ENCODE peak calls at places on chromosomes 4 and X, in six cellular contexts. Z is SK-N-SH, C is H1, X is K562, M is GM12878, L is HepG2. K is an unnamed sample.
A peak's percentile ranks its signal among the peaks of the same experiment; 100 is the strongest.

GRCh38 chr4:71711985-71712348 is 71.9 kb downstream of the GC start:
- DNase-seq in Z (no peak), C (no peak), X (no peak), M (no peak), L (no peak), K (no peak)

GRCh38 chrX:905828-906566 is 275.4 kb downstream of the SHOX start:
- DNase-seq in Z (no peak), C (no peak), X (no peak), M (no peak), L (no peak), K (no peak)

GRCh38 chr4:38132140-38132673 is 172.0 kb downstream of the PTTG2 start:
- DNase-seq in Z (peak; percentile 49), C (no peak), X (no peak), M (peak; percentile 100), L (no peak), K (no peak)

GRCh38 chrX:56764975-56765791 is 36.1 kb downstream of the NBDY start:
- DNase-seq in Z (no peak), C (peak; percentile 16), X (no peak), M (no peak), L (no peak), K (peak; percentile 21)

GRCh38 chr4:14749910-14750309 is 252.4 kb upstream of the CPEB2 start:
- DNase-seq in Z (peak; percentile 8), C (no peak), X (peak; percentile 6), M (no peak), L (no peak), K (peak; percentile 22)

GRCh38 chr4:37467824-37468223 is 218.4 kb downstream of the RELL1 start:
- DNase-seq in Z (no peak), C (no peak), X (no peak), M (no peak), L (no peak), K (no peak)

GRCh38 chr4:10180603-10180926 is 64.0 kb upstream of the WDR1 start:
- DNase-seq in Z (no peak), C (no peak), X (peak; percentile 66), M (no peak), L (no peak), K (no peak)

GRCh38 chr4:12968345-12968744 is 515.8 kb downstream of the RAB28 start:
- DNase-seq in Z (no peak), C (no peak), X (no peak), M (no peak), L (no peak), K (no peak)

GRCh38 chr4:107997794-107998193 is 8.1 kb downstream of the HADH start:
- DNase-seq in Z (no peak), C (no peak), X (no peak), M (no peak), L (no peak), K (no peak)

GRCh38 chr4:184003433-184003832 is 98.3 kb downstream of the STOX2 start:
- DNase-seq in Z (no peak), C (no peak), X (no peak), M (no peak), L (no peak), K (no peak)

GRCh38 chrX:32185160-32185559 is 1026.2 kb downstream of the DMD start:
- DNase-seq in Z (peak; percentile 9), C (no peak), X (no peak), M (no peak), L (no peak), K (no peak)

GRCh38 chr4:25666031-25666630 is 10.5 kb downstream of the SLC34A2 start:
- DNase-seq in Z (no peak), C (no peak), X (no peak), M (no peak), L (no peak), K (no peak)

GRCh38 chr4:8647626-8648025 is 55.1 kb downstream of the CPZ start:
- DNase-seq in Z (no peak), C (peak; percentile 45), X (no peak), M (no peak), L (no peak), K (no peak)

GRCh38 chrX:71958281-71958675 is 47.6 kb downstream of the NHSL2 start:
- DNase-seq in Z (no peak), C (no peak), X (no peak), M (no peak), L (no peak), K (no peak)

GRCh38 chr4:48633657-48634056 is 143.6 kb downstream of the ZAR1 start:
- DNase-seq in Z (no peak), C (no peak), X (no peak), M (no peak), L (no peak), K (no peak)

GRCh38 chr4:72390409-72390808 is 178.6 kb downstream of the ADAMTS3 start:
- DNase-seq in Z (no peak), C (no peak), X (no peak), M (no peak), L (no peak), K (no peak)

GRCh38 chrX:45208121-45208856 is 7.6 kb upstream of the DIPK2B start:
- DNase-seq in Z (no peak), C (no peak), X (no peak), M (no peak), L (no peak), K (no peak)

GRCh38 chr4:125358453-125358852 is 43.7 kb downstream of the FAT4 start:
- DNase-seq in Z (no peak), C (no peak), X (no peak), M (no peak), L (no peak), K (no peak)

GRCh38 chr4:20252656-20253271 is 1.1 kb downstream of the SLIT2 start:
- DNase-seq in Z (peak; percentile 55), C (peak; percentile 66), X (no peak), M (no peak), L (no peak), K (no peak)

GRCh38 chr4:98474408-98474844 is 184.0 kb downstream of the TSPAN5 start:
- DNase-seq in Z (no peak), C (no peak), X (no peak), M (no peak), L (no peak), K (peak; percentile 6)

DNA sequence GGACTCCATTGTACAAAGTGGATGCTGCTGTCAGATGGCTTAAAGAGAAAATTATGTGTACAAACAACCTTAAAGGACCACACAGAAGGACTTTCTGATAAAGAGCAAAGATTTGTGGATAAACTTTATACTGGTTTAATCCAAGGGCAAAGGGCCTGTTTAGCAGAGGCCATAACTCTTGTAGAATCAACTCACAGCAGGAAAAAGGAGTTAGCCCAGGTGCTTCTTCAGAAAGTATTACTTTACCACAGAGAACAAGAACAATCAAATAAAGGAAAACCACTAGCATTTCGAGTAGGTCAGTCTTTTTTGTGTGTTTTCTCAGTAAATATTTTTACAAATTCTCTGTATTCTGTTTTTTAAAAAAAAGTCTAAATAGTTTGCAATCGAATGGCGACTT is 20.1 kb downstream of the MMAA start:
- DNase-seq in Z (no peak), C (no peak), X (no peak), M (no peak), L (no peak), K (no peak)
- TF ChIP-seq GABPA in Z (no peak), C (no peak), X (no peak), M (no peak), L (no peak), K (no peak)

GRCh38 chr4:167035390-167035789 is 198.9 kb downstream of the SPOCK3 start:
- DNase-seq in Z (no peak), C (no peak), X (no peak), M (no peak), L (no peak), K (no peak)
- H3K27ac ChIP-seq in Z (no peak overlapping the region), C (no peak overlapping the region), X (no peak overlapping the region), M (no peak overlapping the region), L (no peak overlapping the region), K (no peak overlapping the region)

GRCh38 chr4:109826719-109827118 is 1.1 kb upstream of the RRH start:
- DNase-seq in Z (peak; percentile 28), C (no peak), X (peak; percentile 19), M (no peak), L (no peak), K (no peak)

GRCh38 chr4:109827672-109828071 is at the start of gene RRH:
- DNase-seq in Z (no peak), C (no peak), X (no peak), M (no peak), L (no peak), K (no peak)
- TF ChIP-seq GABPA in Z (no peak), C (no peak), X (no peak), M (no peak), L (no peak), K (no peak)

DNA sequence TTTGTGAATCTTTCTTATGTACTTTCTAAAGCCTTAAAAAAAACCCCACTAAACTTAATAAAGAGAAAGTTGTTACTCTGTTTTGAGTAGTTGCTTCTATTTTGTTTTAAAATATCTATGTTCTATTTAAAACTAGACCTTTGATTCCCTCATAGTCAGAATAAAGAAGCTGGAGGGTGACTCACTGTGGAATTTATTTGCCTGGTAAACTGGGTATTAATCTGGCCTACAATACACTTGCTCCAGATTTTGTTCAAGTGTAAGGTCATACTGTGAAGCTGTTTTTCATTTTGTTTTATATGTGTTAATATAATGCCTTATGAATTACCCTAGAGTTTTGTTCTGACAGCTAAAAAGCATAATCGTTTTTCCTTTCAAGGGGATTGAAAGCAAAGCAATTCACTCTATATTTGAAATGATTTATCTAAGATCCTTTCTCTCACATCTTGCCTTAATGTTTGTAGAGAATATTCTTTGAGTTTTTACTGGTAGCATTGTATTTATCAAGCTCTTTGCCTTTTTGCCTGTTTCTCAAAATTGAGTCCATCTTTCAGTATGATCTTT is 277.4 kb upstream of the PITX2 start:
- DNase-seq in Z (no peak), C (no peak), X (no peak), M (no peak), L (no peak), K (no peak)
- H3K27ac ChIP-seq in Z (no peak overlapping the region), C (no peak overlapping the region), X (no peak overlapping the region), M (no peak overlapping the region), L (no peak overlapping the region), K (no peak overlapping the region)

GRCh38 chr4:11428161-11428700 is 463 bp downstream of the HS3ST1 start:
- DNase-seq in Z (no peak), C (no peak), X (no peak), M (no peak), L (no peak), K (no peak)
- TF ChIP-seq GABPA in Z (no peak), C (no peak), X (no peak), M (no peak), L (no peak), K (no peak)

GRCh38 chrX:154002215-154002719 is 17.4 kb downstream of the IRAK1 start:
- DNase-seq in Z (no peak), C (no peak), X (peak; percentile 79), M (no peak), L (no peak), K (peak; percentile 70)
- H3K27ac ChIP-seq in Z (peak overlapping the region; percentile 17), C (no peak overlapping the region), X (peak overlapping the region; percentile 97), M (peak overlapping the region; percentile 72), L (no peak overlapping the region), K (peak overlapping the region; percentile 94)

GRCh38 chr4:168200685-168201084 is 108.3 kb downstream of the ANXA10 start:
- DNase-seq in Z (no peak), C (no peak), X (no peak), M (no peak), L (peak; percentile 7), K (no peak)
- TF ChIP-seq GABPA in Z (no peak), C (no peak), X (no peak), M (no peak), L (no peak), K (no peak)

GRCh38 chrX:6291444-6291843 is 62.8 kb upstream of the NLGN4X start:
- DNase-seq in Z (peak; percentile 11), C (no peak), X (no peak), M (no peak), L (no peak), K (no peak)
- H3K27ac ChIP-seq in Z (no peak overlapping the region), C (no peak overlapping the region), X (no peak overlapping the region), M (no peak overlapping the region), L (no peak overlapping the region), K (no peak overlapping the region)

K was measured in HL-60.